ENCODE peak calls at places on chromosome 1, in five cellular contexts. W is foreskin melanocyte, G is NB4, R is H9, I is EL. B is an unnamed sample.

GRCh38 chr1:178192686-178193085 is 98.8 kb downstream of the RASAL2 start:
- DNase-seq in R (no peak), I (peak; percentile 89), G (peak; percentile 89), W (peak; percentile 45), B (no peak)

GRCh38 chr1:179287456-179287855 is 6.1 kb upstream of the SOAT1 start:
- DNase-seq in I (no peak), R (no peak), W (no peak), G (no peak), B (no peak)

GRCh38 chr1:20150326-20150705 is 11.2 kb downstream of the PLA2G2F start:
- DNase-seq in W (no peak), R (no peak), I (no peak), G (no peak), B (no peak)

GRCh38 chr1:214453109-214453722 is 98.2 kb downstream of the PTPN14 start:
- DNase-seq in W (no peak), R (no peak), I (peak; percentile 81), G (no peak), B (no peak)

GRCh38 chr1:55823521-55824296 is 608.5 kb upstream of the USP24 start:
- DNase-seq in R (no peak), W (no peak), G (no peak), I (peak; percentile 59), B (no peak)

GRCh38 chr1:41955461-41956159 is 36.9 kb upstream of the HIVEP3 start:
- DNase-seq in R (no peak), W (peak; percentile 95), I (peak; percentile 94), G (peak; percentile 80), B (no peak)

GRCh38 chr1:205711105-205712048 is 31.1 kb upstream of the SLC45A3 start:
- DNase-seq in I (peak; percentile 73), R (peak; percentile 45), G (peak; percentile 82), W (peak; percentile 75), B (peak; percentile 58)

GRCh38 chr1:153563339-153563952 is 2.2 kb downstream of the S100A2 start:
- DNase-seq in I (no peak), G (no peak), R (no peak), W (no peak), B (no peak)

GRCh38 chr1:179251675-179252074 is 22.2 kb upstream of the ABL2 start:
- DNase-seq in R (no peak), I (peak; percentile 29), W (peak; percentile 25), G (peak; percentile 39), B (no peak)

GRCh38 chr1:25360596-25361581 is 22.8 kb downstream of the TMEM50A start:
- DNase-seq in W (peak; percentile 7), I (peak; percentile 87), R (no peak), G (no peak), B (no peak)

GRCh38 chr1:12249181-12249580 is 19.4 kb downstream of the VPS13D start:
- DNase-seq in G (no peak), I (peak; percentile 40), W (no peak), R (no peak), B (no peak)

GRCh38 chr1:246703581-246703980 is 20.6 kb upstream of the SCCPDH start:
- DNase-seq in W (no peak), R (no peak), G (no peak), I (no peak), B (no peak)

GRCh38 chr1:164855930-164856329 is 296.9 kb downstream of the PBX1 start:
- DNase-seq in I (no peak), W (peak; percentile 60), R (no peak), G (no peak), B (no peak)

B was measured in NCI-H510A.